ENCODE peak calls at places on chromosomes 1 and 21, in eight cellular contexts. L is stimulated activated CD8-positive, alpha-beta memory T cell treated with anti-CD3 and anti-CD28 coated beads, Interleukin-15, amount 100 ng/mL, for 4 hours; S is Peyer's patch; T is NCI-H1092 treated with DMSO at 0.1 percent for 48 hours; R is activated T-cell treated with anti-CD3 and anti-CD28 coated beads, Interleukin-2, amount 50 U/mL, for 4 hours; B is iris pigment epithelial cell; V is HAP-1; A is posterior cingulate gyrus. O is an unnamed sample.

GRCh38 chr1:41844255-41844654 is 74.5 kb downstream of the HIVEP3 start:
- DNase-seq in L (no peak), S (no peak), T (no peak), R (no peak), B (no peak), V (no peak), A (no peak), O (no peak)

GRCh38 chr1:204888294-204888693 is 17.6 kb downstream of the NFASC start:
- DNase-seq in L (no peak), S (no peak), T (no peak), R (no peak), B (no peak), V (no peak), A (no peak), O (no peak)

GRCh38 chr1:2232916-2233438 is 4.9 kb downstream of the SKI start:
- DNase-seq in L (no peak), S (no peak), T (no peak), R (no peak), B (peak; percentile 26), V (no peak), A (no peak), O (peak; percentile 44)

GRCh38 chr1:154867841-154868610 is 2.1 kb downstream of the KCNN3 start:
- DNase-seq in L (no peak), S (no peak), T (no peak), R (no peak), B (no peak), V (no peak), A (no peak), O (no peak)

GRCh38 chr1:27971674-27972073 is 11.9 kb downstream of the XKR8 start:
- DNase-seq in L (no peak), S (no peak), T (peak; percentile 42), R (no peak), B (no peak), V (peak; percentile 28), A (no peak), O (no peak)

GRCh38 chr1:1839311-1839965 is 51.4 kb downstream of the GNB1 start:
- DNase-seq in L (no peak), S (no peak), T (no peak), R (no peak), B (no peak), V (no peak), A (no peak), O (no peak)

GRCh38 chr1:183989078-183989577 is 48.4 kb downstream of the COLGALT2 start:
- DNase-seq in L (no peak), S (no peak), T (no peak), R (no peak), B (peak; percentile 90), V (no peak), A (peak; percentile 33), O (no peak)

GRCh38 chr1:111639602-111640198 is 20.1 kb downstream of the RAP1A start:
- DNase-seq in L (no peak), S (no peak), T (no peak), R (no peak), B (no peak), V (peak; percentile 17), A (no peak), O (no peak)

GRCh38 chr1:236489710-236490377 is 33.9 kb upstream of the LGALS8 start:
- DNase-seq in L (no peak), S (no peak), T (peak; percentile 70), R (no peak), B (peak; percentile 62), V (peak; percentile 44), A (no peak), O (no peak)

GRCh38 chr1:211158866-211159265 is 24.9 kb upstream of the KCNH1 start:
- DNase-seq in L (no peak), S (no peak), T (no peak), R (no peak), B (no peak), V (no peak), A (no peak), O (no peak)

GRCh38 chr1:160711528-160712311 is at the start of gene CD48:
- DNase-seq in L (peak; percentile 38), S (peak; percentile 76), T (no peak), R (peak; percentile 34), B (no peak), V (no peak), A (no peak), O (peak; percentile 51)

GRCh38 chr1:77592906-77593305 is 89.6 kb downstream of the ZZZ3 start:
- DNase-seq in L (no peak), S (no peak), T (no peak), R (no peak), B (no peak), V (no peak), A (no peak), O (no peak)

GRCh38 chr21:38478782-38479181 is 19.5 kb downstream of the ERG start:
- DNase-seq in L (no peak), S (no peak), T (no peak), R (no peak), B (peak; percentile 81), V (no peak), A (no peak), O (peak; percentile 62)

GRCh38 chr1:39542924-39543323 is 33.7 kb downstream of the PABPC4 start:
- DNase-seq in L (no peak), S (peak; percentile 23), T (no peak), R (no peak), B (no peak), V (no peak), A (no peak), O (no peak)

GRCh38 chr1:199741586-199741985 is 285.9 kb upstream of the NR5A2 start:
- DNase-seq in L (no peak), S (no peak), T (no peak), R (no peak), B (no peak), V (no peak), A (no peak), O (no peak)

GRCh38 chr1:209937996-209938959 is at the start of gene SYT14:
- DNase-seq in L (no peak), S (no peak), T (peak; percentile 75), R (no peak), B (peak; percentile 32), V (no peak), A (peak; percentile 65), O (no peak)